ENCODE peak calls at places on chromosome 2, in seven cellular contexts. J is SK-N-SH, E is GM12878, D is H1, S is HCT116, I is K562, U is HepG2. N is an unnamed sample.

GRCh38 chr2:86453838-86454237 is 12.7 kb downstream of the KDM3A start:
- DNase-seq in J (no peak), E (no peak), D (no peak), S (no peak), I (no peak), U (no peak), N (no peak)

GRCh38 chr2:95174031-95174430 is 8.4 kb downstream of the ZNF2 start:
- DNase-seq in J (no peak), E (no peak), D (no peak), S (no peak), I (no peak), U (no peak), N (no peak)

GRCh38 chr2:197498627-197498936 is 1.1 kb downstream of the HSPD1 start:
- DNase-seq in J (no peak), E (no peak), D (no peak), S (no peak), I (no peak), U (no peak), N (no peak)

GRCh38 chr2:232393556-232393955 is 13.1 kb upstream of the ALPG start:
- DNase-seq in J (no peak), E (no peak), D (no peak), S (no peak), I (no peak), U (no peak), N (no peak)

GRCh38 chr2:105750735-105751134 is 6.0 kb downstream of the NCK2 start:
- DNase-seq in J (no peak), E (no peak), D (no peak), S (no peak), I (no peak), U (no peak), N (no peak)

GRCh38 chr2:212186166-212186565 is 352.4 kb downstream of the ERBB4 start:
- DNase-seq in J (no peak), E (no peak), D (no peak), S (no peak), I (no peak), U (no peak), N (no peak)

GRCh38 chr2:42071762-42072161 is 23.9 kb downstream of the PKDCC start:
- DNase-seq in J (no peak), E (no peak), D (no peak), S (no peak), I (no peak), U (no peak), N (no peak)

GRCh38 chr2:191206613-191207471 is 38.4 kb upstream of the MYO1B start:
- DNase-seq in J (no peak), E (no peak), D (no peak), S (no peak), I (no peak), U (no peak), N (no peak)

GRCh38 chr2:109372614-109373013 is 241.2 kb downstream of the SEPTIN10 start:
- DNase-seq in J (peak), E (no peak), D (no peak), S (no peak), I (no peak), U (no peak), N (no peak)

GRCh38 chr2:140975237-140975636 is 1155.6 kb downstream of the LRP1B start:
- DNase-seq in J (no peak), E (no peak), D (no peak), S (no peak), I (no peak), U (no peak), N (no peak)

GRCh38 chr2:43084699-43085091 is 141.7 kb downstream of the ZFP36L2 start:
- DNase-seq in J (no peak), E (no peak), D (no peak), S (no peak), I (peak), U (no peak), N (no peak)

GRCh38 chr2:43082111-43082877 is 144.1 kb downstream of the ZFP36L2 start:
- DNase-seq in J (peak), E (no peak), D (no peak), S (no peak), I (no peak), U (no peak), N (no peak)

GRCh38 chr2:43083278-43083677 is 143.1 kb downstream of the ZFP36L2 start:
- DNase-seq in J (no peak), E (no peak), D (no peak), S (no peak), I (no peak), U (no peak), N (no peak)

GRCh38 chr2:43082878-43083261 is 143.5 kb downstream of the ZFP36L2 start:
- DNase-seq in J (no peak), E (no peak), D (no peak), S (no peak), I (no peak), U (no peak), N (no peak)

DNA sequence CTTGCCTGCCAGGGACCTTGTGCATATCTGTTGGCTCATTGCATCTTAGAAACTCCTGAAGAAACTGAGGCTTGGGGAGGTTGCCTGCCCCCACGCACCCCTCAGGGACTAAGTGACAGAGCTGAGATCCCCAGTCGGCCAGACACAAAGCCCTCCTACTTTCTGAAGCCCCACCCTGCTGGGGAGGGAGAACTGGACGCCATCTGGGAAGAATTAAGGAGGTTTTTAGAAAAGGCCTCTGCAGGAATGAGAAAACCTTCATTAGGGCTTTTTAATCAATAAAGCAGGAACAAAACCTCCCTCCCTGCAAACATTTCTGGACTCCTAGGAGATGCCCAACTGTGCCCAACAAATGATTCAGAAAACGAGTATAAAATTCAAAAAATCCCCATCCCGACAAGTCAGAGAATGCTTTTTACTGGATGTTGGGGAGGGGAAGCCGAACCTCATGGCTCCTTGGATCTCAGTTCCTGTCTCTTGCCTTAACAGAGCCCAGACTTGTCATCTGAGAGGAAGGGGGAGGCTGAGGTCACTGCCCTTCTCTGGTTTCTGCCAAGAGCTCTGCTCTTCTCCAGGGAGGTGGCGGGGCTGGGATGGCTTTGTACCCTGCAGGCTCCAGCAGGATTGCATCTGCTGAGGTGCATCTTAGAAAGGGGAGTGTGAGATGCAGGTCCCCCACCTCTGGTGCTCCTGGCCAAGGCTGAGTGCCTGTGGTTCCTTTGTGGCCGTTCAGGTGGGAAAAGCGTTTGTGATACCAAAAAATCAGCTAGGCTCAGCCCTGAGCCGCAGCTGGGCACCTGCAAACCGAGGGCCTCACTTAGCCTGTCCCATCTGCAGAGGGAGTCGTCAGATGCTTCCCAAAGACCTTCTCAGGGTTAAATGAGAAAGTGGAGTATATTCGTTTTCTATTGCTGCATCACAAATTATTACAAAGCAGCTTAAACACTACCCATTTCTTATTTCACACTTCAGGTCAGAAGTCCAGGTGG is 142.4 kb downstream of the ZFP36L2 start:
- DNase-seq in J (peak), E (no peak), D (no peak), S (no peak), I (peak), U (no peak), N (no peak)
- TF ChIP-seq JUND in J (no peak), E (no peak), D (no peak), S (no peak), I (no peak), U (no peak), N (no peak)

DNA sequence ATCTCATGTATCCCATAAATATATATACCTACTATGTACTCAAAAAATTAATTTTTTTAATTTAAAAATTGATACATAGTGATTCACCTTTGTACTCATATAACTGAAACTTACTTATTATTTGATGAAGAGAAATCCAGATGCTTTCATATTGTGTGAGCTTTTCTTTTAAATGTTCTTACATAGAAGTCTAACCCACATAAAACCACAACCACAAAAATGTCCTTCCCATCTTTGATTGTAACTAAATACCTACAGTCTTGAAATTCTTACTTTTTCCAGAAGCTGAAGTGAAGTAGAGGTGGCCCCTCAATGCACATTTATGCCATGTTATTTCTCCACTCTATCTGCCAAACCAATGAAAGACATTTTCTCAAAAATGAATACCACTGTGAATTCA is 117.9 kb upstream of the COL5A2 start:
- DNase-seq in J (no peak), E (no peak), D (no peak), S (no peak), I (no peak), U (no peak), N (no peak)
- TF ChIP-seq JUND in J (peak), E (no peak), D (no peak), S (no peak), I (no peak), U (no peak), N (no peak)

GRCh38 chr2:12675352-12675795 is 41.4 kb upstream of the TRIB2 start:
- DNase-seq in J (no peak), E (no peak), D (no peak), S (no peak), I (peak), U (no peak), N (no peak)

GRCh38 chr2:12676771-12677170 is 40.0 kb upstream of the TRIB2 start:
- DNase-seq in J (no peak), E (no peak), D (no peak), S (no peak), I (no peak), U (no peak), N (no peak)

GRCh38 chr2:12678189-12678588 is 38.5 kb upstream of the TRIB2 start:
- DNase-seq in J (no peak), E (no peak), D (no peak), S (no peak), I (no peak), U (no peak), N (no peak)

GRCh38 chr2:12674644-12675328 is 42.0 kb upstream of the TRIB2 start:
- DNase-seq in J (no peak), E (no peak), D (no peak), S (no peak), I (no peak), U (no peak), N (no peak)

DNA sequence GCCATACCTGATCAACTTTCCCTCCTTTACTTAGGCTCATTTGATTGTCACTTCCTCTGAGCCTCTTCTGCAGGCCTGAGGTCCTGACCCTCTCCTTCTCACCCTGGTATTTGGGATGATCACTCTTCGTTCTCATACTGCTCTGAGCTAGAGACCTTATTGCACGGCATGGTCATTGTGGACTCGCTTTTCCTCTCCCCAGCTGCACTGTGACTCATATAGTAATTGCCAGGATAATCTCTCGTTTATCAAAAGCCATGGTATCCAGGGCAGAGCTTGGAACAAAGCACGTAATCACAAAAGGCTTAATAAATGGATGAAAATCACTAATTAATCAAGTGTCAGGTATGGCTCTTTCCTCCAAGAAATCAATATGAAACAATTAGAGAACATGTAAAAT is 40.9 kb upstream of the TRIB2 start:
- DNase-seq in J (no peak), E (no peak), D (no peak), S (no peak), I (no peak), U (no peak), N (no peak)
- TF ChIP-seq JUND in J (no peak), E (no peak), D (no peak), S (no peak), I (no peak), U (no peak), N (no peak)

GRCh38 chr2:223944166-223944703 is 900 bp downstream of the WDFY1 start:
- DNase-seq in J (peak), E (no peak), D (peak), S (no peak), I (peak), U (peak), N (no peak)
- TF ChIP-seq JUND in J (no peak), E (no peak), D (no peak), S (no peak), I (no peak), U (no peak), N (no peak)

GRCh38 chr2:219177594-219178376 is at the start of gene RETREG2:
- DNase-seq in J (peak), E (peak), D (peak), S (peak), I (peak), U (peak), N (peak)

GRCh38 chr2:219178377-219179175 is 501 bp downstream of the RETREG2 start:
- DNase-seq in J (peak), E (no peak), D (peak), S (no peak), I (peak), U (no peak), N (peak)

GRCh38 chr2:219175928-219176817 is 552 bp downstream of the CNPPD1 start:
- DNase-seq in J (peak), E (no peak), D (no peak), S (no peak), I (no peak), U (no peak), N (peak)

GRCh38 chr2:219175486-219175885 is 1.2 kb downstream of the CNPPD1 start:
- DNase-seq in J (no peak), E (no peak), D (no peak), S (no peak), I (no peak), U (no peak), N (no peak)

DNA sequence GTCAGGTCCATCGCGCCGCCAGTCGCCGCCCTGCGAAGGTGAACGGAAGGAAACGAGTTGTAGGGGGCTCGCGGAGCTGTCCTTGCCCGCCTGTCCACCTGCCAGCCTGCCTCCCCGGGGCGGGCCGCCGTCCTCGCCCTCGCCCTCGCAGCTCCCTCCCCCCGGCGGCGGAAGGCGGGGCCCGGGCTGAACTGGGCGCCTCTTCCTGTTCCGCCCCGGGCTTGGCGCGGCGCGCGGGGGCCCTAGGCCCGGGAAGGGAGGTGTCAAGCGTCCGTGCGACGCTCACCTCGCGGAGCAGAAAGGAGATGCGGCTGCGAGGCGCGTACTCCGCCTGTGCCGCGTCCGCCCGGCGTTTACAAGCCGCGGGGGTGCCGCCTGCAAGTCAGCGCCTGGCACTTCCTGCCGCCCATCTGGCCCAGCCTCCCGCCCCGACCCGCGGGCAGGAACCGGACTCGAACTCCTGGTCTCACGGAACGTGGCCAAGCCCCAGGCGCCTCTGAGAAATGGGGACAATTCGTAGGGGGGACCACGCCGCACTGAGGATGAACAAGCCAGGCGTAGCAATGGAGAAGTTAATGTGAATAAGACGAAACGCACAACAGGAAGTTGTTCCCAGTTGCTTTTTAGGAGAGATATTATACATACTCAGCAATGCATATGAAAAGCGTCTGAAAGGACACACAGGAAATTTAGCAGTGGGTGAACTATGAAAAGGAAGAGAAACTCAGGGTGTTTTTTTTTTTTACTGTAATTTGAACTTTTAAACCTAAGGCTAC is at the start of gene CNPPD1:
- DNase-seq in J (peak), E (no peak), D (peak), S (peak), I (peak), U (peak), N (peak)
- TF ChIP-seq JUND in J (no peak), E (no peak), D (no peak), S (no peak), I (no peak), U (peak), N (no peak)